ENCODE peak calls at places on chromosomes 1 and 21, in seven cellular contexts. One of them, this sample, is unnamed. For H3K4me1, the result is how much of the 10 kb centered on the place peaks cover.

GRCh38 chr1:231872461-231872910 is 245.9 kb downstream of the DISC1 start:
- DNase-seq in aorta: no peak
- DNase-seq in adrenal gland: no peak
- DNase-seq in mesenchymal stem cell: peak
- DNase-seq in Panc1: no peak
- DNase-seq in pancreas: no peak
- DNase-seq in body of pancreas: no peak
- DNase-seq in this sample: no peak

GRCh38 chr1:89719502-89720306 is 86.8 kb downstream of the LRRC8C start:
- DNase-seq in aorta: no peak
- DNase-seq in adrenal gland: no peak
- DNase-seq in mesenchymal stem cell: peak
- DNase-seq in Panc1: no peak
- DNase-seq in pancreas: no peak
- DNase-seq in body of pancreas: no peak
- DNase-seq in this sample: peak

GRCh38 chr1:98677288-98677687 is 15.8 kb downstream of the SNX7 start:
- DNase-seq in aorta: no peak
- DNase-seq in adrenal gland: no peak
- DNase-seq in mesenchymal stem cell: no peak
- DNase-seq in Panc1: no peak
- DNase-seq in pancreas: peak
- DNase-seq in body of pancreas: no peak
- DNase-seq in this sample: no peak

GRCh38 chr1:12057940-12058687 is 5.0 kb upstream of the TNFRSF8 start:
- DNase-seq in aorta: no peak
- DNase-seq in adrenal gland: no peak
- DNase-seq in mesenchymal stem cell: no peak
- DNase-seq in Panc1: no peak
- DNase-seq in pancreas: no peak
- DNase-seq in body of pancreas: no peak
- DNase-seq in this sample: no peak

GRCh38 chr1:205435904-205436573 is 14.2 kb upstream of the LEMD1 start:
- DNase-seq in aorta: peak
- DNase-seq in adrenal gland: peak
- DNase-seq in mesenchymal stem cell: peak
- DNase-seq in Panc1: no peak
- DNase-seq in pancreas: no peak
- DNase-seq in body of pancreas: no peak
- DNase-seq in this sample: no peak

GRCh38 chr1:95098196-95098595 is 19.0 kb upstream of the TLCD4 start:
- DNase-seq in aorta: no peak
- DNase-seq in adrenal gland: no peak
- DNase-seq in mesenchymal stem cell: peak
- DNase-seq in Panc1: no peak
- DNase-seq in pancreas: no peak
- DNase-seq in body of pancreas: no peak
- DNase-seq in this sample: no peak

GRCh38 chr21:14878971-14879370 is 185.8 kb downstream of the NRIP1 start:
- DNase-seq in aorta: no peak
- DNase-seq in adrenal gland: no peak
- DNase-seq in mesenchymal stem cell: no peak
- DNase-seq in Panc1: no peak
- DNase-seq in pancreas: no peak
- DNase-seq in body of pancreas: no peak
- DNase-seq in this sample: no peak

GRCh38 chr1:153790282-153790995 is 15.2 kb downstream of the SLC27A3 start:
- DNase-seq in aorta: peak
- DNase-seq in adrenal gland: peak
- DNase-seq in mesenchymal stem cell: peak
- DNase-seq in Panc1: no peak
- DNase-seq in pancreas: peak
- DNase-seq in body of pancreas: peak
- DNase-seq in this sample: no peak

GRCh38 chr21:15543473-15543872 is 186.3 kb upstream of the USP25 start:
- DNase-seq in aorta: no peak
- DNase-seq in adrenal gland: no peak
- DNase-seq in mesenchymal stem cell: no peak
- DNase-seq in Panc1: no peak
- DNase-seq in pancreas: no peak
- DNase-seq in body of pancreas: no peak
- DNase-seq in this sample: no peak

GRCh38 chr1:94335950-94336349 is 82.2 kb upstream of the ABCD3 start:
- DNase-seq in aorta: no peak
- DNase-seq in adrenal gland: peak
- DNase-seq in mesenchymal stem cell: peak
- DNase-seq in Panc1: peak
- DNase-seq in pancreas: peak
- DNase-seq in body of pancreas: peak
- DNase-seq in this sample: peak

GRCh38 chr1:221234821-221235220 is 355.6 kb downstream of the HLX start:
- DNase-seq in aorta: no peak
- DNase-seq in adrenal gland: no peak
- DNase-seq in mesenchymal stem cell: peak
- DNase-seq in Panc1: no peak
- DNase-seq in pancreas: no peak
- DNase-seq in body of pancreas: no peak
- DNase-seq in this sample: no peak

GRCh38 chr1:67748630-67749029 is 63.6 kb downstream of the GADD45A start:
- DNase-seq in aorta: no peak
- DNase-seq in adrenal gland: no peak
- DNase-seq in mesenchymal stem cell: peak
- DNase-seq in Panc1: no peak
- DNase-seq in pancreas: no peak
- DNase-seq in body of pancreas: peak
- DNase-seq in this sample: peak

GRCh38 chr1:46554236-46555080 is 3.0 kb upstream of the KNCN start:
- DNase-seq in aorta: peak
- DNase-seq in adrenal gland: no peak
- DNase-seq in mesenchymal stem cell: no peak
- DNase-seq in Panc1: no peak
- DNase-seq in pancreas: no peak
- DNase-seq in body of pancreas: no peak
- DNase-seq in this sample: no peak

GRCh38 chr1:247077768-247078314 is 770 bp downstream of the ZNF670 start:
- DNase-seq in aorta: no peak
- DNase-seq in adrenal gland: peak
- DNase-seq in mesenchymal stem cell: no peak
- DNase-seq in Panc1: no peak
- DNase-seq in pancreas: no peak
- DNase-seq in body of pancreas: no peak
- DNase-seq in this sample: peak

GRCh38 chr1:62299426-62300200 is 19.6 kb downstream of the KANK4 start:
- DNase-seq in aorta: no peak
- DNase-seq in adrenal gland: no peak
- DNase-seq in mesenchymal stem cell: no peak
- DNase-seq in Panc1: no peak
- DNase-seq in pancreas: no peak
- DNase-seq in body of pancreas: peak
- DNase-seq in this sample: no peak

GRCh38 chr1:155084722-155085503 is 6.3 kb downstream of the EFNA3 start:
- DNase-seq in aorta: peak
- DNase-seq in adrenal gland: peak
- DNase-seq in mesenchymal stem cell: peak
- DNase-seq in Panc1: peak
- DNase-seq in pancreas: peak
- DNase-seq in body of pancreas: peak
- DNase-seq in this sample: peak
- H3K4me1 ChIP-seq in aorta: under half
- H3K4me1 ChIP-seq in adrenal gland: under half
- H3K4me1 ChIP-seq in mesenchymal stem cell: half or more
- H3K4me1 ChIP-seq in Panc1: under half
- H3K4me1 ChIP-seq in pancreas: under half
- H3K4me1 ChIP-seq in body of pancreas: under half
- H3K4me1 ChIP-seq in this sample: under half

GRCh38 chr1:70204578-70204977 is 801 bp downstream of the LRRC40 start:
- DNase-seq in aorta: no peak
- DNase-seq in adrenal gland: no peak
- DNase-seq in mesenchymal stem cell: peak
- DNase-seq in Panc1: no peak
- DNase-seq in pancreas: no peak
- DNase-seq in body of pancreas: no peak
- DNase-seq in this sample: peak

GRCh38 chr1:70205437-70206118 is at the start of gene LRRC40:
- DNase-seq in aorta: peak
- DNase-seq in adrenal gland: peak
- DNase-seq in mesenchymal stem cell: peak
- DNase-seq in Panc1: peak
- DNase-seq in pancreas: peak
- DNase-seq in body of pancreas: peak
- DNase-seq in this sample: peak

GRCh38 chr1:70205076-70205436 is 323 bp downstream of the LRRC40 start:
- DNase-seq in aorta: no peak
- DNase-seq in adrenal gland: no peak
- DNase-seq in mesenchymal stem cell: no peak
- DNase-seq in Panc1: no peak
- DNase-seq in pancreas: no peak
- DNase-seq in body of pancreas: no peak
- DNase-seq in this sample: no peak

GRCh38 chr1:70208292-70208691 is 2.9 kb upstream of the LRRC40 start:
- DNase-seq in aorta: no peak
- DNase-seq in adrenal gland: no peak
- DNase-seq in mesenchymal stem cell: no peak
- DNase-seq in Panc1: no peak
- DNase-seq in pancreas: no peak
- DNase-seq in body of pancreas: no peak
- DNase-seq in this sample: no peak

GRCh38 chr1:70207492-70207891 is 2.1 kb upstream of the LRRC40 start:
- DNase-seq in aorta: no peak
- DNase-seq in adrenal gland: no peak
- DNase-seq in mesenchymal stem cell: no peak
- DNase-seq in Panc1: no peak
- DNase-seq in pancreas: no peak
- DNase-seq in body of pancreas: no peak
- DNase-seq in this sample: no peak
- H3K4me3 ChIP-seq in aorta: no peak
- H3K4me3 ChIP-seq in adrenal gland: no peak
- H3K4me3 ChIP-seq in mesenchymal stem cell: no peak
- H3K4me3 ChIP-seq in Panc1: peak
- H3K4me3 ChIP-seq in pancreas: no peak
- H3K4me3 ChIP-seq in body of pancreas: no peak
- H3K4me3 ChIP-seq in this sample: no peak

GRCh38 chr1:2199042-2199810 is 4.7 kb upstream of the FAAP20 start:
- DNase-seq in aorta: peak
- DNase-seq in adrenal gland: peak
- DNase-seq in mesenchymal stem cell: peak
- DNase-seq in Panc1: no peak
- DNase-seq in pancreas: peak
- DNase-seq in body of pancreas: peak
- DNase-seq in this sample: peak
- H3K27ac ChIP-seq in aorta: no peak
- H3K27ac ChIP-seq in adrenal gland: peak
- H3K27ac ChIP-seq in mesenchymal stem cell: no peak
- H3K27ac ChIP-seq in Panc1: peak
- H3K27ac ChIP-seq in pancreas: peak
- H3K27ac ChIP-seq in body of pancreas: peak
- H3K27ac ChIP-seq in this sample: peak

DNA sequence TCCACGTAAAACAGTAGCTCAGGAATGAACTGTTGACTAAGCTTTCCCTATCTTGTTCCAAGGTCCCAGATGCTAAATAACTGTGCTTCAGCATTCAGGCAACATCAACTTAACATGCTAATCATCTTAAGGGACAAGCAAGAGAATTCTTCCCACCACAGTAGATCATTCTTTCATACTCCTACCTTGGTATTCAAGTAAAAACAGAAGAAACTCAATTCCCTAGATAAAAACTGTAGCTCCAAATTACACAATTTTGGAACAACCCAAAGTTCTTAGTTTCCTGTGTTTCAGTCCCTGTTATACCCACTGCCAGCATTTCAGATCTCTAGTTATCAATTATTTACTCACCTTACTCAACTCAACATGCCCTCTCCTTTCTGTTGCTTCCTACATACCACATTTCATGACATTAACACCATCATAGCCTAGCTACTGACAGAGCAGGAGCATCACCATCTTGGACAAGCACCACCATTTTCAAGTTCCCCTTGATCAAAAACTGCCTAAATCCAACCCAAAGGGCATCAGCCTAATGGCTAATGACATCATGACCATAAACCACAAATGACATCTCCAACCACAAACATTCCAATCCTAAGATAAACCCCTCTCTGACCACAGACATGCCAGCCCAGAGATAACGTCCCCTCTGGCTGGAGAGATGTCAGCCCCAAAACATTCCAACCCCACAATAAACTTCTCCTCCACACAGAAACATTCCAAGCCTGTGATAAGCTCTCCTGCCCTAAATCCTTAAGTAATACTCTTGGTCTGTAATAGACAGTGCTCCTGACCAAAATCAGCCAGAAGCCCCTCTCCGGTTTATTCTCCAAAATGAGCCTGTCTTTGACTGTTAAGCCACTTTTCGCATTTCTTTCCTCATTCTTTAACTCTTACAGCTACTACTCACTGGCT is 191.2 kb downstream of the RERE start:
- DNase-seq in aorta: no peak
- DNase-seq in adrenal gland: no peak
- DNase-seq in mesenchymal stem cell: peak
- DNase-seq in Panc1: no peak
- DNase-seq in pancreas: no peak
- DNase-seq in body of pancreas: no peak
- DNase-seq in this sample: no peak
- H3K4me1 ChIP-seq in aorta: under half
- H3K4me1 ChIP-seq in adrenal gland: under half
- H3K4me1 ChIP-seq in mesenchymal stem cell: under half
- H3K4me1 ChIP-seq in Panc1: under half
- H3K4me1 ChIP-seq in pancreas: under half
- H3K4me1 ChIP-seq in body of pancreas: under half
- H3K4me1 ChIP-seq in this sample: under half

GRCh38 chr1:178038372-178038771 is 55.5 kb upstream of the RASAL2 start:
- DNase-seq in aorta: no peak
- DNase-seq in adrenal gland: no peak
- DNase-seq in mesenchymal stem cell: no peak
- DNase-seq in Panc1: no peak
- DNase-seq in pancreas: no peak
- DNase-seq in body of pancreas: no peak
- DNase-seq in this sample: no peak

GRCh38 chr1:178039826-178040380 is 54.0 kb upstream of the RASAL2 start:
- DNase-seq in aorta: no peak
- DNase-seq in adrenal gland: no peak
- DNase-seq in mesenchymal stem cell: no peak
- DNase-seq in Panc1: no peak
- DNase-seq in pancreas: no peak
- DNase-seq in body of pancreas: no peak
- DNase-seq in this sample: peak

GRCh38 chr1:178034676-178035075 is 59.2 kb upstream of the RASAL2 start:
- DNase-seq in aorta: no peak
- DNase-seq in adrenal gland: no peak
- DNase-seq in mesenchymal stem cell: no peak
- DNase-seq in Panc1: no peak
- DNase-seq in pancreas: no peak
- DNase-seq in body of pancreas: no peak
- DNase-seq in this sample: no peak

GRCh38 chr1:178036090-178036489 is 57.8 kb upstream of the RASAL2 start:
- DNase-seq in aorta: no peak
- DNase-seq in adrenal gland: no peak
- DNase-seq in mesenchymal stem cell: no peak
- DNase-seq in Panc1: no peak
- DNase-seq in pancreas: no peak
- DNase-seq in body of pancreas: no peak
- DNase-seq in this sample: no peak

GRCh38 chr1:178037510-178038253 is 56.2 kb upstream of the RASAL2 start:
- DNase-seq in aorta: peak
- DNase-seq in adrenal gland: peak
- DNase-seq in mesenchymal stem cell: peak
- DNase-seq in Panc1: no peak
- DNase-seq in pancreas: peak
- DNase-seq in body of pancreas: peak
- DNase-seq in this sample: peak
- H3K4me3 ChIP-seq in aorta: peak
- H3K4me3 ChIP-seq in adrenal gland: peak
- H3K4me3 ChIP-seq in mesenchymal stem cell: peak
- H3K4me3 ChIP-seq in Panc1: peak
- H3K4me3 ChIP-seq in pancreas: peak
- H3K4me3 ChIP-seq in body of pancreas: peak
- H3K4me3 ChIP-seq in this sample: peak

This sample was measured in small intestine.